ENCODE peak calls at places on chromosomes 1 and 21, in four cellular contexts. O is K562, Y is HCT116, P is HepG2. A is an unnamed sample.

GRCh38 chr1:15174615-15174983 is 21.1 kb downstream of the TMEM51 start:
- DNase-seq in O (no peak), P (no peak), Y (no peak), A (no peak)

GRCh38 chr1:86380257-86380861 is 15.8 kb downstream of the ODF2L start:
- DNase-seq in O (peak), P (peak), Y (peak), A (peak)

GRCh38 chr1:156748670-156749428 is 2.6 kb downstream of the HDGF start:
- DNase-seq in Y (no peak), O (no peak), P (peak), A (no peak)

GRCh38 chr1:234965128-234965527 is 163.5 kb downstream of the TOMM20 start:
- DNase-seq in P (no peak), Y (no peak), O (no peak), A (no peak)

GRCh38 chr21:18741954-18742353 is 338.4 kb upstream of the TMPRSS15 start:
- DNase-seq in O (no peak), P (no peak), Y (no peak), A (no peak)

GRCh38 chr1:78652019-78652560 is 2.5 kb downstream of the IFI44 start:
- DNase-seq in Y (no peak), P (no peak), O (no peak), A (no peak)

GRCh38 chr21:35303085-35303484 is 254.0 kb upstream of the RUNX1 start:
- DNase-seq in Y (peak), O (no peak), P (no peak), A (no peak)

GRCh38 chr1:211559222-211560010 is 19.5 kb downstream of the SLC30A1 start:
- DNase-seq in O (no peak), Y (no peak), P (no peak), A (no peak)

GRCh38 chr1:51661081-51661518 is 44.2 kb downstream of the OSBPL9 start:
- DNase-seq in P (no peak), O (peak), Y (no peak), A (peak)

GRCh38 chr1:234841710-234842231 is 231.8 kb upstream of the IRF2BP2 start:
- DNase-seq in O (peak), Y (no peak), P (no peak), A (no peak)

GRCh38 chr1:151009206-151009587 is 948 bp downstream of the PRUNE1 start:
- DNase-seq in Y (no peak), P (no peak), O (no peak), A (no peak)

GRCh38 chr1:145855426-145855948 is 3.4 kb downstream of the PIAS3 start:
- DNase-seq in Y (no peak), P (no peak), O (no peak), A (no peak)

GRCh38 chr1:227888404-227889046 is 59.2 kb downstream of the WNT9A start:
- DNase-seq in P (no peak), Y (no peak), O (no peak), A (no peak)

GRCh38 chr1:193260925-193261324 is 74.5 kb upstream of the B3GALT2 start:
- DNase-seq in Y (no peak), P (no peak), O (no peak), A (no peak)

GRCh38 chr1:168387781-168388760 is 107.4 kb downstream of the TBX19 start:
- DNase-seq in Y (no peak), P (no peak), O (no peak), A (no peak)

GRCh38 chr1:243421784-243422183 is 165.9 kb downstream of the SDCCAG8 start:
- DNase-seq in P (no peak), O (peak), Y (no peak), A (no peak)

GRCh38 chr1:94648225-94649007 is 106.9 kb upstream of the F3 start:
- DNase-seq in P (no peak), Y (no peak), O (peak), A (no peak)

GRCh38 chr1:20139776-20140612 is 871 bp downstream of the PLA2G2F start:
- DNase-seq in P (no peak), Y (no peak), O (no peak), A (no peak)

GRCh38 chr1:228011721-228012311 is 5.0 kb downstream of the WNT3A start:
- DNase-seq in O (no peak), P (no peak), Y (no peak), A (no peak)

GRCh38 chr1:43563779-43564616 is 33.3 kb downstream of the PTPRF start:
- DNase-seq in P (no peak), O (no peak), Y (no peak), A (no peak)

GRCh38 chr1:200367841-200368534 is 41.8 kb downstream of the ZNF281 start:
- DNase-seq in Y (no peak), O (no peak), P (no peak), A (no peak)

GRCh38 chr1:35832515-35832914 is 24.7 kb downstream of the AGO4 start:
- DNase-seq in O (no peak), P (no peak), Y (no peak), A (no peak)

GRCh38 chr21:44918107-44918470 is 2.6 kb downstream of the ITGB2 start:
- DNase-seq in P (no peak), Y (no peak), O (no peak), A (no peak)

GRCh38 chr21:41878831-41879189 is 334 bp downstream of the PRDM15 start:
- DNase-seq in O (peak), P (peak), Y (peak), A (peak)

GRCh38 chr1:170156594-170156993 is 10.8 kb downstream of the NTMT2 start:
- DNase-seq in P (no peak), Y (no peak), O (no peak), A (no peak)

GRCh38 chr1:45521413-45522323 is at the start of gene PRDX1:
- DNase-seq in O (peak), Y (peak), P (peak), A (peak)

GRCh38 chr1:181112071-181112929 is 23.8 kb downstream of the IER5 start:
- DNase-seq in Y (peak), P (peak), O (peak), A (no peak)

GRCh38 chr1:210292276-210292851 is 36.3 kb upstream of the HHAT start:
- DNase-seq in P (no peak), Y (peak), O (peak), A (peak)

DNA sequence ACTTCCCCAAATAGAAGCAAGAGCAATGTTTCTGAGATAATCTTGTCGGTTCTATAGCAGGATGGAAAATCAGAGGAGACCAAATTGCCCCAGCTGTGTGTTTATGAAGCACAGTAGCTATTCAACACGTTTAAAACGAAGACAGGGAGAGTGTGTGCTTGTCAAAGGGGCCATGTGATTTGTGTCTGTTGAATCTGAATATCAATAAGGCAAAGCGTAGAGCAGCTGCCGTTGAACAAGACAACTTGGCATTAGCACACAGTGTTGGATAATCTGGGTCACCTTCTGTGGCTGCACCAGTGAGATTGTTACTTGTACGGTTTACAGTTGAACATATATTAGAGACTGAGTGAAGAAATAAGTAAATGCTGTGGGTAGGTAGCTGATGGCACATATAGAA is 1.0 kb downstream of the CRB1 start:
- DNase-seq in Y (no peak), P (no peak), O (no peak), A (peak)
- TF ChIP-seq JUND in Y (no peak), P (no peak), O (no peak), A (no peak)

DNA sequence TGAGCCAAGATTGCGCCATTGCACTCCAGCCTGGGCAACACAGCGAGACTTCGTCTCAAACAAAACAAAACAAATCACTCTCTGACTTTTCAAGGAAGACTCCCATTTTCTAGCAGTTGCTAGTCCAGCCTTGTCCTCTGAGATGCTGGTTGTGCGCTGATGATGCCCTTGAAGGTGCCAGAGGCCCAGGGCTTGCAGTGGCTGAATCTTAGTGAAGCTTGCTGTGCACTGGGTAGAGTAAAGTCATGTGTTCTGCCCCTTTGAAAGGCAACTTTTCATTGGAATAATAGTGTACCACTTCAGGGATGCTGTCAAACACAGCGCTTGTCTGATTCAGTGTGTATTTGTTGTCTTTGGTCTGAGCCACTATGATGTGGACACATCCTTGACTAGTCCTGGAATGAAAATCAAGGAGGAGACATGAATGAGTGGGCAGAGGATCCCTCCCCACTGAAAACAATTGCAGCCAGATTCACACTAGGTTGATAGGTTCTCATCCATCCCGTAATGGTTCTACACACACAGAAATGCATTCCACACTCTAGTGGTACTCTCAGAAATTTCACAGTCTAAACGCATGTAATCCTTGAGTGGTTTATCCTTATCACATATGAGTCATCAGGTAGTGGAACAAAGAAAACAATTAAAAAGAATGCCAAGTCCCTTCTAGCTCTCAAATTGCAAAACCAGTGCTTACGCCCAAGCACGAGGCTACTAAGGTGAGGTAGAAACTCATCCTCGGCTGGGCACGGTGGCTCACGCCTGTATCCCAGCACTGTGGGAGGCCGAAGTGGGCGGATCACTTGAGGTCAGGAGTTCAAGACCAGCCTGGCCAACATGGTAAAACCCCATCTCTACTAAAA is 17.8 kb upstream of the TDRD10 start:
- DNase-seq in O (no peak), Y (no peak), P (no peak), A (no peak)
- TF ChIP-seq JUND in O (peak), Y (peak), P (no peak), A (no peak)

GRCh38 chr1:218656301-218657037 is 311.3 kb downstream of the TGFB2 start:
- DNase-seq in O (no peak), Y (no peak), P (no peak), A (no peak)
- TF ChIP-seq JUND in O (no peak), Y (no peak), P (no peak), A (no peak)

DNA sequence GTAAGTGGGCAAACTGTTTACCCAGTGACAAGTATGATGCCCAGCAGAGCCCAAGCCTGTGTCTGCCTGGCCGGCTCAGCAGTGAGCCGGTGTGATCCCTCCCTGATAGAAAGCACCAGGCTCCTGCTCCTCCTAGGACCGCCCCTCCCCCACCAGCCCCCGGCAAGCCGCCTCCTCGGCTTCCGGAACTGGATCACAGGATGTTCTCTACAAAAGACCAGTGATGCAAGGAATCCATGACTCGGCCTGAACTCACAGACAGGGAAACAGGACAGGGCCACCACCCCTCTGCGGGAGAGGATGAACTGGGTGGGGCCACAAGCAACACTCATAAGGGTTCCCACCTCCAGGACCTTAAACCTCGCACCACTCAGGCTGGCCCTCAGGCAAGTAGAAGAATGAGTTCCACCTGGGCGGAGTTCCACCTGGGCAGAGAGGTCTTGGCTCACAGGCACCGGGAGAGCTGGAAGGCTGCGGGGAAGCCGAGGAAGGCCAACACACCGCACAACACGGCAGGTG is 7.8 kb downstream of the ACOT7 start:
- DNase-seq in O (no peak), Y (peak), P (no peak), A (peak)
- TF ChIP-seq JUND in O (no peak), Y (no peak), P (no peak), A (no peak)

GRCh38 chr1:171984850-171985485 is 143.7 kb downstream of the DNM3 start:
- DNase-seq in Y (peak), P (peak), O (peak), A (peak)
- TF ChIP-seq JUND in Y (no peak), P (no peak), O (no peak), A (no peak)

GRCh38 chr1:31765516-31765915 is 1.4 kb upstream of the ADGRB2 start:
- DNase-seq in P (no peak), Y (no peak), O (no peak), A (no peak)

GRCh38 chr1:31763671-31764306 is 351 bp downstream of the ADGRB2 start:
- DNase-seq in P (no peak), Y (no peak), O (no peak), A (no peak)

GRCh38 chr1:31764307-31765040 is at the start of gene ADGRB2:
- DNase-seq in O (peak), Y (no peak), P (no peak), A (peak)

GRCh38 chr1:31762726-31763670 is 1.1 kb downstream of the ADGRB2 start:
- DNase-seq in O (peak), Y (no peak), P (peak), A (peak)

DNA sequence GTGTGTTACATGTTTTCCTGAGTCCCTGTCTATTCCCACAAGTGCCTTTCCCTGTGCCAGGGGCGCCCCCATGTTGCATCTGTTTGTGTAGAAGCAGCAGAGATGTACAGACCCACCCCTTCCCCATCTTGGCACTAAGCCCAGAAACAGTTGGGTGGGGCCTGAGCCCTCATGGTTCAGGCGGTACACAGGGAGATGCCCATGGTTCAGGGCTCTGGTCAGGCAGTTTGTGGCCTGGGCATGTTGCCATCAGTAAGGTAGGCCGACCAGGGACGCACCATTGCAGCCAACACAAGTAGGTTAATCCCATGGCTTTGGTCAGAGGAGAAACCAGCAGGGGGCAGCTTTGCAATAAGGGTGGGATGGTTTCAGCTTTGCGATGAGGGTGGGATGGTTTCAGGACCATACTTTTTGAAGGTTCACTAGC is 914 bp upstream of the ADGRB2 start:
- DNase-seq in P (no peak), O (peak), Y (no peak), A (no peak)
- TF ChIP-seq JUND in P (no peak), O (no peak), Y (no peak), A (no peak)

A was measured in T47D.